ENCODE peak calls at places on chromosomes 13 and 19, in five cellular contexts. One of them, this sample, is unnamed.

GRCh38 chr13:80132741-80133601 is 208.0 kb downstream of the SPRY2 start:
- DNase-seq in H1: no peak
- DNase-seq in upper lobe of left lung: no peak
- DNase-seq in Panc1: no peak
- DNase-seq in sigmoid colon: peak; percentile 70
- DNase-seq in this sample: peak; percentile 77

GRCh38 chr19:17950310-17951150 is 16.4 kb upstream of the KCNN1 start:
- DNase-seq in H1: no peak
- DNase-seq in upper lobe of left lung: peak; percentile 81
- DNase-seq in Panc1: no peak
- DNase-seq in sigmoid colon: no peak
- DNase-seq in this sample: no peak

GRCh38 chr19:55504981-55505380 is 16.7 kb downstream of the SSC5D start:
- DNase-seq in H1: no peak
- DNase-seq in upper lobe of left lung: no peak
- DNase-seq in Panc1: no peak
- DNase-seq in sigmoid colon: no peak
- DNase-seq in this sample: no peak

GRCh38 chr19:6211632-6212402 is 68.0 kb downstream of the MLLT1 start:
- DNase-seq in H1: no peak
- DNase-seq in upper lobe of left lung: peak; percentile 81
- DNase-seq in Panc1: no peak
- DNase-seq in sigmoid colon: peak; percentile 63
- DNase-seq in this sample: no peak

GRCh38 chr13:26050568-26051230 is 1.1 kb downstream of the SHISA2 start:
- DNase-seq in H1: no peak
- DNase-seq in upper lobe of left lung: peak; percentile 89
- DNase-seq in Panc1: no peak
- DNase-seq in sigmoid colon: no peak
- DNase-seq in this sample: no peak

GRCh38 chr13:113220141-113220598 is 10.8 kb downstream of the CUL4A start:
- DNase-seq in H1: no peak
- DNase-seq in upper lobe of left lung: peak; percentile 42
- DNase-seq in Panc1: no peak
- DNase-seq in sigmoid colon: no peak
- DNase-seq in this sample: peak; percentile 65

GRCh38 chr19:38433268-38433733 is at the start of gene RYR1:
- DNase-seq in H1: no peak
- DNase-seq in upper lobe of left lung: peak; percentile 78
- DNase-seq in Panc1: no peak
- DNase-seq in sigmoid colon: no peak
- DNase-seq in this sample: peak; percentile 40

GRCh38 chr13:30810261-30810701 is 74.9 kb downstream of the ALOX5AP start:
- DNase-seq in H1: no peak
- DNase-seq in upper lobe of left lung: no peak
- DNase-seq in Panc1: no peak
- DNase-seq in sigmoid colon: peak; percentile 53
- DNase-seq in this sample: no peak

GRCh38 chr19:9323557-9323918 is 441 bp upstream of the ZNF559 start:
- DNase-seq in H1: no peak
- DNase-seq in upper lobe of left lung: no peak
- DNase-seq in Panc1: peak; percentile 57
- DNase-seq in sigmoid colon: peak; percentile 85
- DNase-seq in this sample: peak; percentile 59

GRCh38 chr13:28718186-28718537 is 608 bp downstream of the SLC46A3 start:
- DNase-seq in H1: no peak
- DNase-seq in upper lobe of left lung: no peak
- DNase-seq in Panc1: no peak
- DNase-seq in sigmoid colon: no peak
- DNase-seq in this sample: no peak

GRCh38 chr19:29497241-29497640 is 28.6 kb upstream of the VSTM2B start:
- DNase-seq in H1: no peak
- DNase-seq in upper lobe of left lung: no peak
- DNase-seq in Panc1: no peak
- DNase-seq in sigmoid colon: no peak
- DNase-seq in this sample: no peak

GRCh38 chr19:39156891-39157230 is 31.3 kb downstream of the PAK4 start:
- DNase-seq in H1: no peak
- DNase-seq in upper lobe of left lung: no peak
- DNase-seq in Panc1: no peak
- DNase-seq in sigmoid colon: no peak
- DNase-seq in this sample: no peak

GRCh38 chr13:51282322-51282721 is 57.2 kb upstream of the SERPINE3 start:
- DNase-seq in H1: no peak
- DNase-seq in upper lobe of left lung: no peak
- DNase-seq in Panc1: no peak
- DNase-seq in sigmoid colon: peak; percentile 46
- DNase-seq in this sample: no peak

DNA sequence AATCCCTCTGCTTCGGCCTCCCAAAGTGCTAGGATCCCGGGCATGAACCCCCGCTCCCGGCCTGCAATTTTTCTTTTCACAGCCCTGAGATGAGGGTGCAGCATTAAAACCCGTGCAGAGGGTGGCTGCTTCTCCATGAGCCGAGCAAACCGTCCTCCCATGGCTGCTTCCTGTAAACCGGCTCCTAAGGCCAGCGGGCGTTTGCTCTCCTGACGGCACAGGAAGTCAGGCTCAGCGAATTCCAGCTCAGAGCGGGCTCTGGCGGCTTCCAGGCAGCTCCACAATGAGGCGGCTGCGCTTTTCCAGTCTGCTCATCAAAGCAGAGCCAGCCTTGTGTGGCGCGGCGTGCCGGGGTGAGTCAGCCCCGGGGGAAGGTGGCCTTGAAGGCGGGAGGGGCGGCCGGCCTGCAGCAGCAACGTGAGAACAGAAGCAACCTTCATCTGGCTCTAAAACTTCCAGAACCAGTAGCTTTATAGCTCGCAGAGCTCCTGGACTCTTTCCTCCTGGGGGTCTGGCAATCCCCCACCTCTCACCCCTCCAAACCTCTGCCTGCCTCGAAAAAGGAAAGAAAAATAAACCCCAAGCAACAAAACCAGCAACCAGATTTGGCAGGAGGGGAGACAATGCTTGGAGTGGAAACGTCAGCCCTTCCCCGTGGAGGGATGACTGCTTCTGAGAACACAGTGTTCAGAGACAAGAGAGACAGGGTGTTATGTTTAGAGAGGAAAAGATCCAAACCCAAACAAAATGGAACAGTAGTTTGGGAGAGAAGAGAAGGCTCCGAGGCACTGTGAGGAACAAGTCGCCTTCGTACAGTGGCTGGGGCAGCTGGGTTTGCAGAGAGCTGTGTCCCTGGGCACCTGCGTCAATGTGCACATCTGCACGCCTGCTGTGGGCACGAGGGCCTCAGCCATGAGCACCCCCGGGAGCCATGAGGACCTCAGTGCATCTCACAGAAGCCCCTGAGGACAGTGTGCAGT is 67.8 kb downstream of the GADD45B start:
- DNase-seq in H1: peak; percentile 81
- DNase-seq in upper lobe of left lung: peak; percentile 94
- DNase-seq in Panc1: no peak
- DNase-seq in sigmoid colon: peak; percentile 99
- DNase-seq in this sample: peak; percentile 90
- H3K27ac ChIP-seq in H1: peak overlapping the region; percentile 40
- H3K27ac ChIP-seq in upper lobe of left lung: peak overlapping the region; percentile 94
- H3K27ac ChIP-seq in Panc1: peak overlapping the region; percentile 100
- H3K27ac ChIP-seq in sigmoid colon: peak overlapping the region; percentile 96
- H3K27ac ChIP-seq in this sample: peak overlapping the region; percentile 93

DNA sequence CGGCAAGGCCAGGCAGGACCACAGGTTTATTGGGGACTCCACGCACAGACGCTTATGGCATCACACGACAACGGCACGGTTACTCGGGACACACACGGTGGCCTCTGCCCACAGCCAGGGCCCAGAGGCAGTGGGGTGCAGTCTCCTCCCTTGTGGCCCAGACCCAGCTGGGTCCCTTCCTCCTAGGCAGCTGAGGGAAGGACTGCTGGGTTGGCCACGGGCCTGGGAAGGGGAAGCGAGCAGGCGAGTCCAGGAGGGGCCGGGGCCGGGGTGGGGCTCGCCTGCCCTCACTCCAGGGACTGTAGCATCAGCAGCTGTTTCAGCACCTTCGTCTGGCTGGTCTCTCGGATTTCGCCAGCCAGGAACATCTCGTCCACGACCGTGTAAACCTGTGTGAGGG is 12.5 kb downstream of the AP2S1 start:
- DNase-seq in H1: no peak
- DNase-seq in upper lobe of left lung: peak; percentile 64
- DNase-seq in Panc1: no peak
- DNase-seq in sigmoid colon: no peak
- DNase-seq in this sample: no peak
- TF ChIP-seq POLR2AphosphoS5 in H1: no peak
- TF ChIP-seq POLR2AphosphoS5 in upper lobe of left lung: no peak
- TF ChIP-seq POLR2AphosphoS5 in Panc1: no peak
- TF ChIP-seq POLR2AphosphoS5 in sigmoid colon: no peak
- TF ChIP-seq POLR2AphosphoS5 in this sample: no peak

DNA sequence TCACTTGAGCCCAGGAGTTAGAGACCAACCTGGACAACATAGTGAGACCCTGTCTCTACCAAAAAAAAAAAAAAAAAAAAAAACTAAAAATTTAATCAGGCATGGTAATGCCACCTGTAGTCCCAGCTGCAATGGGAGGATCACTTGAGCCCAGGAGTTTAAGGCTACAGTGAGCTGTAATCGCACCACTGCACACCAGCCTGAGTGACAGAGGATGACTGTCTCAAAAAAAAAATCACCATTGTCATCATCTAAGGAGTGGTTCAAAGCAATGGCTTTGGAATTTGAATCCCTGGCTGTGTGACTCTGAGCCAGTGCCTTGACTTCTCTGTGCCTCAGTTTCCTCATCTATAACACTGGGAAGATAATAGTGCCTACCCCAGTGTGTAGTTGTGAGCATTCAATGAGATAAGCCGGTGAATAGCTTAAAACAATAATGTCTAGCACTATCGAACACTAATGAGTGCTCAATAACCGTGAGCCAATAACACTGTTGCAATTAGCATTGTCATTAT is 11.5 kb downstream of the IGSF23 start:
- DNase-seq in H1: no peak
- DNase-seq in upper lobe of left lung: no peak
- DNase-seq in Panc1: no peak
- DNase-seq in sigmoid colon: no peak
- DNase-seq in this sample: no peak
- H3K27ac ChIP-seq in H1: no peak overlapping the region
- H3K27ac ChIP-seq in upper lobe of left lung: no peak overlapping the region
- H3K27ac ChIP-seq in Panc1: no peak overlapping the region
- H3K27ac ChIP-seq in sigmoid colon: no peak overlapping the region
- H3K27ac ChIP-seq in this sample: no peak overlapping the region

GRCh38 chr19:41876847-41877489 is at the start of gene CD79A:
- DNase-seq in H1: no peak
- DNase-seq in upper lobe of left lung: no peak
- DNase-seq in Panc1: no peak
- DNase-seq in sigmoid colon: no peak
- DNase-seq in this sample: peak; percentile 67
- TF ChIP-seq POLR2AphosphoS5 in H1: no peak
- TF ChIP-seq POLR2AphosphoS5 in upper lobe of left lung: no peak
- TF ChIP-seq POLR2AphosphoS5 in Panc1: no peak
- TF ChIP-seq POLR2AphosphoS5 in sigmoid colon: no peak
- TF ChIP-seq POLR2AphosphoS5 in this sample: peak; percentile 16

DNA sequence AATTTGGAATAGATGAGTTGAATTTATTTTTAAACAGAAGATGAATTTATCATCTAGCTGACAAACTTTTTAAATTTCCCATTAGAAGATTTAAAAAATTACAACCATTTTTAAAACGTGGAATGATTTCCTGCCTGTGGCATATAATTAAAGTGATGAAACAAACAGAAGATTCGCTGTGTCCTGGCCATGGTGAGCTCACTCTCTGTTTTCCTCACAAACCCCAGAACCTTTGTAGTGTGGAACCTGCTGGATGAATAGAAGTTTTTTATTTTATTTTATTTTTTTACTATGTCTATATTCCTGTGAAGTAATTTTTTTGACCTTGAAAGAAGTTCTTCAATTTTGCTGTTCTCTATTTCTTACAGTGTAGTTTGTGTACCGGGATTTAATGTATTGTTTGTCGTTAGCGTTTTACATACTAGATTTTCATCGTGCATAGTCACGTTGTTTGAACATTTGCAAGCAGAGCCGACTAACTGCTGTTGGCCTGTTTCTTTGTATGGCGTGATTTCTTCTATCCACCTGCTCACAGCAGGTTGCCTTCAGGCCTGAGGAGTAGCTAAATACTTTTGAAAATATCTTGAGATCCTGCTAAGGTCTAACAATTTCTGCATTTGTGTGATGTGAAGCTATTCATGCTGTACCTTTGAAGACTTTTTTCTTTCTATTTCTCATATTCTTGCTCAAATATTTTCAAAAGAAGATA is 149.2 kb downstream of the GGACT start:
- DNase-seq in H1: peak; percentile 25
- DNase-seq in upper lobe of left lung: no peak
- DNase-seq in Panc1: no peak
- DNase-seq in sigmoid colon: no peak
- DNase-seq in this sample: no peak
- H3K27ac ChIP-seq in H1: peak overlapping the region; percentile 30
- H3K27ac ChIP-seq in upper lobe of left lung: no peak overlapping the region
- H3K27ac ChIP-seq in Panc1: peak overlapping the region; percentile 63
- H3K27ac ChIP-seq in sigmoid colon: no peak overlapping the region
- H3K27ac ChIP-seq in this sample: no peak overlapping the region

GRCh38 chr19:57773488-57773887 is 4.0 kb downstream of the ZNF586 start:
- DNase-seq in H1: no peak
- DNase-seq in upper lobe of left lung: no peak
- DNase-seq in Panc1: no peak
- DNase-seq in sigmoid colon: no peak
- DNase-seq in this sample: no peak

GRCh38 chr19:57778358-57778757 is 8.9 kb downstream of the ZNF586 start:
- DNase-seq in H1: no peak
- DNase-seq in upper lobe of left lung: no peak
- DNase-seq in Panc1: no peak
- DNase-seq in sigmoid colon: no peak
- DNase-seq in this sample: no peak

GRCh38 chr19:57771417-57771816 is 1.9 kb downstream of the ZNF586 start:
- DNase-seq in H1: no peak
- DNase-seq in upper lobe of left lung: no peak
- DNase-seq in Panc1: no peak
- DNase-seq in sigmoid colon: no peak
- DNase-seq in this sample: no peak

GRCh38 chr19:57779220-57779845 is 9.9 kb downstream of the ZNF586 start:
- DNase-seq in H1: no peak
- DNase-seq in upper lobe of left lung: no peak
- DNase-seq in Panc1: no peak
- DNase-seq in sigmoid colon: no peak
- DNase-seq in this sample: no peak

GRCh38 chr19:57776764-57777296 is 7.4 kb downstream of the ZNF586 start:
- DNase-seq in H1: no peak
- DNase-seq in upper lobe of left lung: no peak
- DNase-seq in Panc1: no peak
- DNase-seq in sigmoid colon: no peak
- DNase-seq in this sample: no peak
- TF ChIP-seq POLR2AphosphoS5 in H1: no peak
- TF ChIP-seq POLR2AphosphoS5 in upper lobe of left lung: no peak
- TF ChIP-seq POLR2AphosphoS5 in Panc1: no peak
- TF ChIP-seq POLR2AphosphoS5 in sigmoid colon: no peak
- TF ChIP-seq POLR2AphosphoS5 in this sample: no peak